ENCODE peak calls at places on chromosomes 1 and 21, in seven cellular contexts. X is SK-N-SH, T is K562, J is H1, Q is HepG2, S is HCT116, E is GM12878. B is an unnamed sample.

GRCh38 chr1:29033829-29034466 is 89.8 kb downstream of the TMEM200B start:
- DNase-seq in Q (peak), E (peak), S (peak), T (peak), J (no peak), X (peak), B (peak)

GRCh38 chr21:18356801-18357200 is 46.8 kb downstream of the TMPRSS15 start:
- DNase-seq in E (no peak), S (no peak), J (no peak), X (no peak), Q (no peak), T (no peak), B (no peak)

GRCh38 chr1:38454236-38454635 is 405.3 kb downstream of the RRAGC start:
- DNase-seq in J (no peak), E (no peak), Q (no peak), S (peak), X (no peak), T (peak), B (no peak)

GRCh38 chr1:43831866-43832654 is 101.5 kb upstream of the ARTN start:
- DNase-seq in T (no peak), Q (no peak), X (no peak), S (no peak), J (no peak), E (peak), B (peak)

GRCh38 chr1:202706851-202707250 is 3.4 kb downstream of the SYT2 start:
- DNase-seq in S (no peak), E (no peak), J (no peak), X (no peak), Q (no peak), T (no peak), B (no peak)

GRCh38 chr1:198842686-198843085 is 203.8 kb downstream of the PTPRC start:
- DNase-seq in X (no peak), Q (no peak), S (no peak), J (no peak), E (no peak), T (no peak), B (no peak)

GRCh38 chr1:111571239-111571638 is 48.4 kb upstream of the RAP1A start:
- DNase-seq in T (no peak), E (no peak), J (no peak), S (no peak), X (no peak), Q (no peak), B (no peak)

GRCh38 chr1:51330331-51331201 is at the start of gene TTC39A:
- DNase-seq in Q (no peak), E (no peak), S (no peak), T (no peak), J (no peak), X (peak), B (no peak)

GRCh38 chr1:22229374-22229773 is 86.5 kb upstream of the WNT4 start:
- DNase-seq in X (no peak), T (no peak), Q (no peak), S (no peak), E (no peak), J (no peak), B (no peak)

GRCh38 chr1:151837841-151838490 is 1.7 kb downstream of the C2CD4D start:
- DNase-seq in Q (no peak), J (no peak), T (no peak), E (no peak), S (no peak), X (no peak), B (no peak)

GRCh38 chr1:110433803-110434202 is 17.1 kb upstream of the PROK1 start:
- DNase-seq in E (no peak), S (peak), X (no peak), J (peak), Q (peak), T (peak), B (peak)

GRCh38 chr1:151790940-151791651 is 796 bp upstream of the TDRKH start:
- DNase-seq in T (peak), Q (peak), S (no peak), E (no peak), X (peak), J (no peak), B (peak)

GRCh38 chr1:232793944-232794343 is 11.3 kb upstream of the MAP10 start:
- DNase-seq in T (no peak), S (peak), Q (no peak), X (no peak), E (no peak), J (no peak), B (no peak)

GRCh38 chr1:68438310-68438709 is 11.4 kb downstream of the RPE65 start:
- DNase-seq in J (no peak), Q (no peak), X (no peak), S (no peak), E (no peak), T (no peak), B (no peak)

GRCh38 chr1:233025156-233025555 is 74.7 kb downstream of the NTPCR start:
- DNase-seq in T (peak), Q (peak), E (no peak), X (peak), S (no peak), J (peak), B (peak)

GRCh38 chr1:201731142-201731541 is 97.8 kb upstream of the IPO9 start:
- DNase-seq in S (no peak), E (no peak), Q (no peak), J (no peak), X (no peak), T (no peak), B (no peak)

GRCh38 chr1:89831462-89832113 is 10.8 kb downstream of the LRRC8D start:
- DNase-seq in S (no peak), X (no peak), Q (no peak), E (no peak), J (no peak), T (no peak), B (no peak)

GRCh38 chr1:244273845-244274619 is 177.7 kb downstream of the ADSS2 start:
- DNase-seq in Q (no peak), T (peak), E (no peak), X (no peak), J (no peak), S (peak), B (no peak)

DNA sequence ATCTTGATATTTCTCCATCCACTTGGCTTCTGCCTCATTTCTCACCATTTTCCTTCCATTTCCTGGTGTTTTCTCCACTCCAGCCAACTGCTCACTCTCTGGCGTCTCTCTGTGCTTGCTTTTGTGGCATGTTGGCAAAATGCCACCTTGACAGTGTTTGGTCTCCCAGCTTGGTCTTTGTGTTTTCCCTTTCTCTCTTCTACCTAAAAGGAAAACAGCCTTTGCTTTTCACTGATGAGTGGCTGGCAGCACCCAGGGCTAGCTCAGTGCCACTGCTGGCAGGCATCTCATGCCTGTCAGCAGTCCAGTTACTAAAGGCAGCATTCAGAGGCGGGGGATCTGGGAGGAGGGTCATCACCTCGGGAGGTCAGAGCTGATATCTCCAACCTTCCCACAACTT is 55.3 kb upstream of the DSCAM start:
- DNase-seq in X (no peak), T (no peak), E (no peak), J (no peak), S (no peak), Q (no peak), B (peak)
- TF ChIP-seq JUND in X (no peak), T (no peak), E (no peak), J (no peak), S (no peak), Q (no peak), B (no peak)

GRCh38 chr21:41119901-41120300 is 48.1 kb upstream of the BACE2 start:
- DNase-seq in T (no peak), X (no peak), J (no peak), Q (no peak), E (no peak), S (no peak), B (no peak)

GRCh38 chr21:41120997-41121396 is 47.0 kb upstream of the BACE2 start:
- DNase-seq in T (no peak), Q (no peak), X (no peak), E (no peak), S (no peak), J (no peak), B (no peak)

GRCh38 chr21:41124626-41125240 is 43.2 kb upstream of the BACE2 start:
- DNase-seq in T (no peak), Q (no peak), J (no peak), S (no peak), X (no peak), E (no peak), B (no peak)

GRCh38 chr21:41121785-41122415 is 46.1 kb upstream of the BACE2 start:
- DNase-seq in E (peak), S (peak), J (peak), T (peak), X (peak), Q (peak), B (peak)
- TF ChIP-seq JUND in E (no peak), S (no peak), J (no peak), T (no peak), X (no peak), Q (no peak), B (no peak)

GRCh38 chr1:181040284-181040865 is 6.6 kb downstream of the MR1 start:
- DNase-seq in E (no peak), S (no peak), J (no peak), Q (peak), X (no peak), T (no peak), B (no peak)

GRCh38 chr1:181033799-181034391 is at the start of gene MR1:
- DNase-seq in J (no peak), T (peak), S (peak), E (peak), Q (peak), X (peak), B (peak)

GRCh38 chr1:181043025-181043880 is 9.5 kb downstream of the MR1 start:
- DNase-seq in Q (peak), E (no peak), S (no peak), J (no peak), T (peak), X (no peak), B (peak)

GRCh38 chr1:181036107-181036843 is 2.5 kb downstream of the MR1 start:
- DNase-seq in J (no peak), T (no peak), E (no peak), Q (no peak), S (no peak), X (no peak), B (no peak)

GRCh38 chr1:181038399-181038873 is 4.7 kb downstream of the MR1 start:
- DNase-seq in T (peak), Q (peak), E (no peak), S (peak), J (peak), X (peak), B (peak)
- TF ChIP-seq JUND in T (peak), Q (peak), E (no peak), S (no peak), J (peak), X (no peak), B (no peak)

GRCh38 chr1:119132179-119132578 is 8.3 kb downstream of the WARS2 start:
- DNase-seq in T (no peak), X (no peak), J (no peak), S (no peak), Q (no peak), E (no peak), B (no peak)

GRCh38 chr1:119139393-119139792 is 1.1 kb downstream of the WARS2 start:
- DNase-seq in E (peak), Q (no peak), J (no peak), T (no peak), X (no peak), S (no peak), B (no peak)

GRCh38 chr1:119136401-119136800 is 4.1 kb downstream of the WARS2 start:
- DNase-seq in X (no peak), T (no peak), Q (no peak), S (no peak), E (no peak), J (no peak), B (no peak)

GRCh38 chr1:119139857-119140176 is 636 bp downstream of the WARS2 start:
- DNase-seq in J (no peak), S (no peak), Q (no peak), T (peak), X (no peak), E (no peak), B (no peak)

GRCh38 chr1:119133987-119134386 is 6.5 kb downstream of the WARS2 start:
- DNase-seq in S (no peak), E (no peak), X (no peak), Q (no peak), J (no peak), T (no peak), B (no peak)
- TF ChIP-seq JUND in S (no peak), E (no peak), X (peak), Q (no peak), J (no peak), T (no peak), B (no peak)

GRCh38 chr21:14012409-14012808 is 198.3 kb downstream of the LIPI start:
- DNase-seq in E (no peak), T (no peak), Q (no peak), J (no peak), S (no peak), X (no peak), B (no peak)
- TF ChIP-seq JUND in E (no peak), T (no peak), Q (no peak), J (no peak), S (no peak), X (no peak), B (no peak)

DNA sequence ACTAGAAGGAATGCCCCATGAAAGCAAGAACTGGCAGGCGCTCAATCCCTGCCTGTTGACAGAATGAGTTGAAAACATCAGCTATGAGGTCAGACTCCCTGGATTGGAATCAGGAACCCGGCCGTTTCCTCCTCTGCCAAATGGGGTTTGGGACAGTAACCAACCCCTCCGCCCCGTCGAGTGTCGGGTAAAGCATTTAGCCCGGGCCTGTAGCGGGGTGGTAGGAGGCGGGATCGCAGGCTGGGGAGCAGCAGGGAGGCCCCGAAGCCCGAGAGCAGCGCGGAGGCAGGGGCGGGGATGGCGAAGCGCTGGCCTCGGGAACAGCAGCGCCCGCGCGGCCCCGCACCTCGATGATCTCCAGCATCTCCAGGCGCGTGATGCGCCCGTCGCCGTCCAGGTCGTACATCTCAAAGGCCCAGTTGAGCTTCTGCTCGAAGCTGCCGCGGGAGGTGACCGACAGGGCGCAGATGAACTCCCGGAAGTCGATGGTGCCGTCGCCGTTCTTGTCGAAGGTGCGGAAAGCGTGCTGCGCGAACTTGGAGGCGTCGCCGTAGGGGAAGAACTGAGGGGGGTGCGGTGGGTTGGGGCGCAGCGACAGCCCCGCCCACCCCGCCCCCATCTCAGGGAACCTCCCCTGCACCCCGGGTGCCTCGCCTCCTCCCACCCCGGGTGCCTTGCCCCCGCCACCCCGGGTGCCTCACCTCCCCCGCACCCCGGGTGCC is 7.5 kb downstream of the HPCAL4 start:
- DNase-seq in X (peak), Q (no peak), J (peak), E (no peak), T (no peak), S (no peak), B (no peak)
- TF ChIP-seq JUND in X (no peak), Q (no peak), J (no peak), E (no peak), T (no peak), S (no peak), B (no peak)

GRCh38 chr1:62113505-62113904 is 81.1 kb upstream of the L1TD1 start:
- DNase-seq in S (no peak), J (no peak), Q (no peak), E (no peak), T (no peak), X (no peak), B (no peak)

GRCh38 chr1:62110198-62110817 is 84.3 kb upstream of the L1TD1 start:
- DNase-seq in S (no peak), X (no peak), E (no peak), T (no peak), Q (no peak), J (no peak), B (no peak)

GRCh38 chr1:62107923-62108322 is 86.7 kb upstream of the L1TD1 start:
- DNase-seq in T (no peak), J (no peak), X (no peak), S (no peak), Q (no peak), E (no peak), B (no peak)

GRCh38 chr1:62111084-62111483 is 83.6 kb upstream of the L1TD1 start:
- DNase-seq in T (no peak), J (no peak), Q (no peak), E (no peak), X (no peak), S (no peak), B (no peak)

DNA sequence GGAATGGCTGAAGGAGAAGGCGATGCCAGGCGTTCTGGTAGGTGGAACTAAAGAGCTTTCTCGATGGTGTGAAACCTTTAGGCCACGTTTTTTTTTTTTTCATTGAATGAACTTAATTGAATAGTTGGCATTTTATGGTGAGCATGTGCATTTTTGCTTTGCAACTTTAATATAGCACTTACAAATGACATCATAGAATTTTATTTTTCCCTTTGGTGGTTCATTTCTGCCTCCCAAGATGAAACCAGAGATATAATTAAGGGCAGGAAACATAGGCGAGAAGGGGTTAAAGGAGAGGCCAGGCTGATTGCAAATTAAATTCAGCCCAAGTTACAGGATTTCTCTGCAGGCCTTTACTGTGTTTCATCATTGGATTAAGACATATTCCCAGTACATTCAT is 85.5 kb upstream of the L1TD1 start:
- DNase-seq in J (no peak), Q (no peak), T (no peak), S (no peak), E (no peak), X (no peak), B (no peak)
- TF ChIP-seq JUND in J (no peak), Q (no peak), T (no peak), S (no peak), E (no peak), X (no peak), B (no peak)

GRCh38 chr1:183806086-183806485 is 1.2 kb downstream of the RGL1 start:
- DNase-seq in J (no peak), Q (no peak), E (no peak), X (no peak), T (no peak), S (no peak), B (no peak)
- TF ChIP-seq JUND in J (no peak), Q (no peak), E (no peak), X (no peak), T (no peak), S (no peak), B (no peak)

B was measured in T47D.